ENCODE peak calls at places on chromosomes 3 and 15, in seven cellular contexts. Y, T, I, L, S, D and W are unnamed samples.

GRCh38 chr15:94631608-94632007 is 400.2 kb downstream of the MCTP2 start:
- DNase-seq in Y (no peak), T (no peak), I (no peak), L (no peak), D (no peak), S (no peak), W (no peak)

GRCh38 chr3:26340001-26340400 is 282.6 kb upstream of the LRRC3B start:
- DNase-seq in T (no peak), Y (no peak), D (no peak), L (no peak), S (no peak), I (no peak), W (no peak)

GRCh38 chr3:98359993-98360675 is 6.5 kb downstream of the OR5K4 start:
- DNase-seq in I (no peak), S (no peak), T (no peak), Y (peak; percentile 9), L (no peak), D (no peak), W (no peak)

GRCh38 chr3:149781216-149781615 is 11.1 kb downstream of the ANKUB1 start:
- DNase-seq in D (no peak), I (no peak), L (no peak), T (no peak), Y (no peak), S (no peak), W (no peak)

GRCh38 chr15:30770759-30771158 is 133.0 kb upstream of the FAN1 start:
- DNase-seq in T (no peak), D (no peak), Y (no peak), I (no peak), L (no peak), S (no peak), W (no peak)

GRCh38 chr3:109337393-109337792 is at the start of gene DPPA4:
- DNase-seq in I (peak; percentile 41), D (no peak), T (no peak), L (no peak), S (no peak), Y (no peak), W (no peak)

GRCh38 chr3:53721187-53721946 is 124.9 kb downstream of the CHDH start:
- DNase-seq in T (no peak), L (no peak), Y (peak; percentile 9), D (no peak), S (no peak), I (no peak), W (no peak)

GRCh38 chr15:65909831-65910230 is 40.5 kb downstream of the RAB11A start:
- DNase-seq in L (no peak), T (no peak), I (no peak), Y (no peak), S (no peak), D (no peak), W (no peak)

GRCh38 chr15:43776101-43776717 is 557 bp downstream of the ELL3 start:
- DNase-seq in D (no peak), I (peak; percentile 25), S (no peak), T (no peak), Y (no peak), L (peak; percentile 74), W (peak; percentile 56)

GRCh38 chr3:38004415-38005075 is 14.0 kb downstream of the VILL start:
- DNase-seq in D (no peak), T (no peak), I (peak; percentile 68), S (peak; percentile 50), Y (peak; percentile 70), L (peak; percentile 91), W (peak; percentile 78)

GRCh38 chr15:76391309-76391708 is 54.7 kb downstream of the ISL2 start:
- DNase-seq in T (no peak), D (no peak), L (no peak), Y (no peak), I (no peak), S (no peak), W (no peak)

GRCh38 chr15:76393614-76394013 is 57.0 kb downstream of the ISL2 start:
- DNase-seq in L (no peak), I (no peak), D (no peak), S (no peak), T (no peak), Y (peak; percentile 6), W (no peak)

GRCh38 chr15:76391847-76392246 is 55.3 kb downstream of the ISL2 start:
- DNase-seq in Y (no peak), T (no peak), S (no peak), L (no peak), D (no peak), I (no peak), W (no peak)

GRCh38 chr15:76386926-76387325 is 50.4 kb downstream of the ISL2 start:
- DNase-seq in T (no peak), L (no peak), D (no peak), Y (no peak), I (no peak), S (no peak), W (no peak)

DNA sequence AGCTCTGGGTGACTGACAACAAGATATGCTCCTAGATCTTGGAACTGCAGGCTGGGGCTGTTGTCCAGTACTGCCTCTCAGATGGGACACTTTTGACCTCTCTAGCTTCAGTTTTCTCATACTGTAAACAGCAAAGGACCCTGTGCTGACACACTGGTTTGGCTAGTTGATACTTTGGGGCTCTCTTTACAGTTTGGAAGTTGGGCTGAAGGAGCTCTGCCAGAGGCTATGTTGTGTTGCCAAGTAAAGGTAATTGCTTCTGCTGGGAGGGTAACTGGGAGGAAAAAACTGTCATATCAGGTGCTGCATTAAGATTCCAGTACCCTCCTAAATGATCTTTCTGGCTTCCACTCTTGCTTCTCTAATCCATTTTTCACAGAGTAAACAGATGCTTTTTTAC is 54.0 kb downstream of the ISL2 start:
- DNase-seq in S (no peak), Y (no peak), L (no peak), I (no peak), T (no peak), D (no peak), W (no peak)
- TF ChIP-seq CTCF in S (no peak), Y (no peak), L (no peak), I (no peak), T (no peak), D (no peak), W (no peak)

GRCh38 chr3:13345772-13346171 is 74.3 kb downstream of the NUP210 start:
- DNase-seq in L (no peak), I (no peak), D (no peak), T (no peak), Y (no peak), S (no peak), W (no peak)

GRCh38 chr3:13347390-13347966 is 72.6 kb downstream of the NUP210 start:
- DNase-seq in D (no peak), S (no peak), Y (no peak), T (no peak), I (no peak), L (no peak), W (no peak)

GRCh38 chr3:13348100-13348499 is 72.0 kb downstream of the NUP210 start:
- DNase-seq in L (no peak), Y (no peak), T (no peak), D (no peak), S (no peak), I (no peak), W (no peak)

GRCh38 chr3:13345284-13345683 is 74.8 kb downstream of the NUP210 start:
- DNase-seq in I (no peak), Y (no peak), L (no peak), D (no peak), S (no peak), T (no peak), W (no peak)

DNA sequence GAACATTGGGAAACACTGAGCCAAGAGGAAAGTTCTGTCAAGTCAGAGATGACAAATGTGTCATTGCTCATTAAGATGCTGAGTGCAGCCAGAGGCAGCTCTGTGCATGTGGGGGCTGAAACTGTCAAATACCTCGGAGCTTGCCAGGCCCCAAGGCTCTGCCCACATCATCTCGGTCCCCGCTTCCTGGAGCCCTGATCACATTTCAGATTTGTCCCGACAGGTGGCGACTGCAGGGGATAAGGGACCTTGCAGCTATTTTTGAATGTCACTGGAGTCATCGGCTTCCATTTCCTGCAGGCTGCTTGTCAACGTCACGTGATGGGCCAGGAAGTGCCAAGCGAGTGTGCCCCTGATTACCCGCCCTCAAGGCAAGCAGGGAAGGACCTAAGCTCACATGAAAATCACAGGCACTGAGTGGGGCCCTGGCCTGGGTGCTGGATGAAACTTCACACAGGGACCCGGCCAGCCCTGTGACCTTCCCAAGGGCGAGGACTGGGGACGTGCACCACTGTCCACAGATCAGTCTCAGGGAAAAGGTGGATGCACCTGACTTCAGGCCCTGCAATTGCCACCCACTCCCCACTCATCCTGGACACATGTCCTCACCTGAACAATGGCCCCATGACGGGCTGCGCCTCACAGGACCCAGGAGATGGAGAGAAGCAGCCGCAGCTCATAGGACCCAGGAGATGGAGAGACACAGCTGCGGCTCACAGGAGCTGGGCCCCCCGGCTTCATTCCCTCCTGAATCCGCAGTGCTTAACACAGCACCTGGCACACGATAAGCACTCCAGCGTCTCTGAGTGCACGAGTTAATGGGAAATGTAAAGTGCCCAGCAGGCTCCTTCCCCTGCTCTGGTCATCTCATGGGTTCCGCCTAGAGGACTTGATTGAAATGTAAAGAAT is 73.4 kb downstream of the NUP210 start:
- DNase-seq in Y (no peak), S (peak; percentile 60), L (peak; percentile 33), I (no peak), D (no peak), T (peak; percentile 53), W (no peak)
- TF ChIP-seq CTCF in Y (no peak), S (peak; percentile 51), L (no peak), I (no peak), D (no peak), T (peak; percentile 44), W (no peak)

GRCh38 chr15:39159833-39160232 is 421.0 kb upstream of the THBS1 start:
- DNase-seq in I (no peak), S (no peak), L (no peak), Y (no peak), T (no peak), D (no peak), W (no peak)
- TF ChIP-seq CTCF in I (no peak), S (no peak), L (no peak), Y (no peak), T (no peak), D (no peak), W (no peak)

GRCh38 chr15:73240864-73241499 is 127.8 kb downstream of the HCN4 start:
- DNase-seq in I (peak; percentile 77), L (peak; percentile 43), T (peak; percentile 48), S (peak; percentile 71), D (peak; percentile 27), Y (peak; percentile 76), W (peak; percentile 75)

GRCh38 chr15:73244333-73244732 is 124.4 kb downstream of the HCN4 start:
- DNase-seq in D (no peak), T (no peak), S (no peak), Y (no peak), I (no peak), L (no peak), W (no peak)

GRCh38 chr15:73237910-73238309 is 130.8 kb downstream of the HCN4 start:
- DNase-seq in I (no peak), S (no peak), L (no peak), T (no peak), Y (no peak), D (no peak), W (no peak)

DNA sequence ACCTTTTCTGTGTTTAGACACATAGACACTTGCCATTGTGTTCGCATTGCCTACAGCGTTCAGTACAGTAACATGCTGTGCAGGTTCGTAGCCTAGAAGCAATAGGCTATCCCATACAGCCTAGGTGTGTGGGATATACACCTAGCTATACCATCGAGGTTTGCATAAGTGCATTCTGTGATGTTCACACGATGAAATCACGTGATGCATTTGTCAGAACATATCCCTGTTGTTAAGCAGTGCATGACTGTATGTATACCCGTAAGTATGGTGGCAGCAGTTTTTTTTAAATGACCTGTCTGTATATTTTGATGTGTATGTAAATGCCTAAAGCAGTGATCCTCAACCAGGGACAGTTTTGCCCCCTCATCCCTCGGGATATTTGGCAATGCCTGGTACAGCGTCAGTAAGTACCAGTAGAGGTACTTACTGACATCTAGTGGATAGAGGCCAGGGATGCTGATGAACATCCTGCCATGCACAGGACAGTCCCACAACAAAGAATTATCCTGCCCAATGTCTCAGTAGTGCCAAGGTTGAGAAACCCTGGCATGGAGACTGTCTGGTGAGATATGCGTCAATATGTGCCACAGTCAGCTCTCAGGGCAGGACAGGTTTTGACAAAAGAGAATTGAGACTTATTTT is 129.1 kb downstream of the HCN4 start:
- DNase-seq in T (no peak), Y (peak; percentile 13), I (no peak), L (no peak), D (no peak), S (no peak), W (no peak)
- TF ChIP-seq CTCF in T (no peak), Y (peak; percentile 35), I (peak; percentile 20), L (no peak), D (no peak), S (no peak), W (no peak)